ENCODE peak calls at places on chromosomes 6 and 20, in four cellular contexts. P is suprapubic skin, J is fibroblast of lung, Y is A549. L is an unnamed sample.

GRCh38 chr6:143540192-143540591 is 28.7 kb upstream of the FUCA2 start:
- DNase-seq in P (no peak), J (no peak), Y (no peak), L (no peak)

GRCh38 chr6:25022140-25022553 is 86.4 kb upstream of the RIPOR2 start:
- DNase-seq in P (no peak), J (peak; percentile 70), Y (no peak), L (no peak)

GRCh38 chr6:36312854-36313627 is 23.6 kb downstream of the BNIP5 start:
- DNase-seq in P (no peak), J (no peak), Y (no peak), L (no peak)

GRCh38 chr6:24357336-24358218 is at the start of gene DCDC2:
- DNase-seq in P (peak; percentile 81), J (peak; percentile 21), Y (peak; percentile 76), L (no peak)

GRCh38 chr6:124522335-124522734 is 439.9 kb upstream of the RNF217 start:
- DNase-seq in P (no peak), J (no peak), Y (no peak), L (no peak)

GRCh38 chr20:19978511-19979210 is 38.5 kb upstream of the NAA20 start:
- DNase-seq in P (no peak), J (no peak), Y (no peak), L (no peak)

GRCh38 chr6:11772109-11772830 is 6.3 kb downstream of the ADTRP start:
- DNase-seq in P (no peak), J (peak; percentile 99), Y (peak; percentile 77), L (peak; percentile 96)

GRCh38 chr6:4820704-4821276 is 44.6 kb downstream of the CDYL start:
- DNase-seq in P (no peak), J (peak; percentile 58), Y (no peak), L (no peak)

GRCh38 chr6:1562171-1562955 is 47.4 kb upstream of the FOXC1 start:
- DNase-seq in P (no peak), J (no peak), Y (no peak), L (no peak)

DNA sequence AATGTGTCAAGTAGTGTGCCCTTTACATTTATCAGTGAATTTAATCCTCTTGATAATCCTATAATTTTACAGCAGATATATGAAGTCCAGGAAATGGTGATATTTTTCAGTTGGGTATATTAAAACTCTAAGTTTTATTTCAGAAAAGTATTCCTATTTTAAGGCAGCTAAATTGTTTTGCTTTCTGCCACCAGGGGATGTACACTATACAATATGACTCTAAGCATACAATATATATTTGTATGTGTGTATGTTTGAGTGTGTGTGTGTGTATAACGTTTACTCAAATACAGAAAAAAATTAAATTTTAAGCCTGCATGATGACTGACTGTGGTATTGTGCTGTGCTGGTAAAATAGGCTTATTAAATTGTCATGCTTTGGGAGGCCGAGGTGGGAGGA is 102.0 kb upstream of the RUNX2 start:
- DNase-seq in P (no peak), J (no peak), Y (no peak), L (no peak)
- TF ChIP-seq CTCF in P (no peak), J (peak; percentile 9), Y (no peak), L (peak; percentile 21)

GRCh38 chr6:17470209-17470952 is 77.0 kb downstream of the CAP2 start:
- DNase-seq in P (no peak), J (peak; percentile 58), Y (no peak), L (no peak)
- H3K4me3 ChIP-seq in P (no peak overlapping the region), J (no peak overlapping the region), Y (no peak overlapping the region), L (no peak overlapping the region)

DNA sequence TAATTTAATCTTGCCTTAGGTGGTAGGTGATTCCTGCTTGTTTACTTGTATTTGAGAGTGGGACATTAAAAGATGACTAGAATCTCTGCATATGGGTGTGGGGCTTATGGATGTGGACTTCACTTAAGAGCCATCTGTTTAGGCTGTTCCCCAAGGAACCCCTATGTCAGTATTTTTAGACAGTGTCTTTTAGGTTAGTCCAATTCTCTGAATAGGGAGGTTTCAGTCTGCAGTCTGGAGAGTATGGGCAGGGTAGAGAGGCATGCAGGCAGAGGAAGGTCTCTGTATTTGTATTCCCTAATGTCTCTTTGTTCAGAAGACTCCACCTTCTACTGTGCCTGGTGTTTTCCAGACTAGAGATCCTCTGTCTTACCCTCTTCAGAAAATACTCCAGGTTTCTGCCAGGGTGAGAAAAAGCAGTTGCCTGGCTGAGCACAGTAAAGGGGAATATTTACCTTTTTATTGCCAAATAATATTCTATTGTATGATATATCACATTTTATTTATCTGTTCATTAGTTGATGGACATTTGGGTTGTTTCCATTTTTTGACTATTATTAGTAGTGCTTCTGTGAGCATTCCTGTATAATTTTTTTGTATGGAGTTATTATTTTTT is 19.1 kb downstream of the SLX4IP start:
- DNase-seq in P (no peak), J (no peak), Y (no peak), L (no peak)
- TF ChIP-seq CTCF in P (no peak), J (no peak), Y (no peak), L (no peak)

GRCh38 chr6:41428995-41429417 is 93.6 kb downstream of the NCR2 start:
- DNase-seq in P (no peak), J (peak; percentile 77), Y (no peak), L (peak; percentile 19)
- H3K4me3 ChIP-seq in P (no peak overlapping the region), J (no peak overlapping the region), Y (no peak overlapping the region), L (no peak overlapping the region)

DNA sequence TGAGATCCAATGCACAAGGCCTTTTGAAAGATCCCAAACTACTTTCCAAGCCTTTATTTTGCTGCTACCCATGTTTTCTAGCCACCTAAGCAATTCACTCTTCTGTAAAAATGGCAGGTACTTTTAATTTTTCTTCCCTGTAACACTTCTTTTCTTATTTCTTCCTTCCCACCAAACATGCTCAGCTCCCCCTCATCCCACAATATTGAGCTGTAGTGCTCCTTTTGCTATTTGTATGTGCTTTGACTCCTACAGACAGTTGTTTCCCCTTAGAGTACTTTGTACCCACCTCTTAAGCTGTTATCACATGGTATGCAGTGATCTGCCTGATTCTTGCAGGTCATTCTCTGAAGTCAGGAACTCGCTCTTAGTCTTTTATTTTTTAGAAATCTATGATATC is 49.3 kb downstream of the QKI start:
- DNase-seq in P (no peak), J (no peak), Y (no peak), L (no peak)
- TF ChIP-seq CTCF in P (no peak), J (no peak), Y (no peak), L (no peak)

GRCh38 chr6:2763876-2764540 is 1.2 kb upstream of the WRNIP1 start:
- DNase-seq in P (no peak), J (no peak), Y (peak; percentile 28), L (no peak)
- H3K4me3 ChIP-seq in P (peak overlapping the region; percentile 98), J (peak overlapping the region; percentile 68), Y (peak overlapping the region; percentile 72), L (peak overlapping the region; percentile 67)

DNA sequence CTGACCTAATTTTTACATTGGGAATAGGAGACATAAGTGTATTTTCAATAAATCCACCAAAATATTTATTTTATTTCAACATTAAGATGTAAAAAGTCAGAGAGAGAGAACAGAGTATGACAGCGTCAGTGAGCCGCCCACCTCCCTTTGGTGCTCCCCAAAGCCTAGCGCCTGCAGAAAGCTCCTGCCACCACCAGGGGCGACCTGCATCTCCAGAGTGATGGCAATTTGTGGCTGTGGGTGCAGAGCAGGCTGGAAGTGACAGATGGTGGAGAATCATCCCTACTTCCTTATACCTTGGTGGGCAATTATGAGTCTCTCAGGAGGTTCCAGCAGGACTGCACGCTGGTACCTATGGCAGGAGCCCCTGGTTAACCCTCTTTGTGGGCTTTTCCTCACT is 87.3 kb downstream of the PTPRT start:
- DNase-seq in P (no peak), J (no peak), Y (peak; percentile 4), L (no peak)
- TF ChIP-seq CTCF in P (no peak), J (no peak), Y (no peak), L (no peak)

DNA sequence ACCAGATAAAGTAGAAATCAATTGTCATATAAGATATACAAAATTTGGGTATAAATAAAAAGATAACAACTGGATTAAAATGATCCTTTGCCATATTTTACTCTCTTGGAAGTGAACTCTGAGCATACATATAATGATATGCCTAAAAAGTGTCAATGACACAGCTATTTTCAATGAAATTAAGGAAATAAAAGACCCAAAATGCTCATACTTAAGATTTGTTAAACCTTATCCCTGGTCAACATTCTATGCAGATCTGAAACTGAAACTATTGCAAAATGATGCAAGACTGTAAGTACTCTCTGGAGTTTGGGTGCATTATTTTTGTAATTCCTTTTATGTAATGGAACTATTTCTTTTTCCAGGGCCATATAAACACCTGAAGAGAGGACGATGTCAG is 119.0 kb upstream of the SGK1 start:
- DNase-seq in P (no peak), J (no peak), Y (no peak), L (no peak)
- H3K4me3 ChIP-seq in P (no peak overlapping the region), J (no peak overlapping the region), Y (no peak overlapping the region), L (no peak overlapping the region)

GRCh38 chr6:145075425-145075824 is 659.9 kb downstream of the EPM2A start:
- DNase-seq in P (no peak), J (no peak), Y (peak; percentile 1), L (no peak)
- TF ChIP-seq CTCF in P (no peak), J (no peak), Y (no peak), L (peak; percentile 22)

L was measured in brain microvascular endothelial cell.